ENCODE peak calls at places on chromosomes 6 and 20, in five cellular contexts. M is H9; P is uterus; Z is Peyer's patch; L is CD4-positive, CD25-positive, alpha-beta regulatory T cell. O is an unnamed sample.
A peak's percentile ranks its signal among the peaks of the same experiment; 100 is the strongest.

GRCh38 chr6:2745246-2745645 is 5.5 kb downstream of the MYLK4 start:
- DNase-seq in M (no peak), P (no peak), Z (no peak), L (no peak), O (no peak)

GRCh38 chr20:34213213-34213612 is 28.0 kb upstream of the ASIP start:
- DNase-seq in M (no peak), P (no peak), Z (no peak), L (no peak), O (no peak)

GRCh38 chr20:45775411-45775810 is 16.3 kb downstream of the WFDC3 start:
- DNase-seq in M (no peak), P (no peak), Z (no peak), L (no peak), O (no peak)

GRCh38 chr20:46355778-46356177 is 47.5 kb upstream of the CDH22 start:
- DNase-seq in M (no peak), P (no peak), Z (no peak), L (no peak), O (no peak)

GRCh38 chr6:73062837-73063236 is 162.5 kb downstream of the KHDC1L start:
- DNase-seq in M (no peak), P (no peak), Z (no peak), L (no peak), O (no peak)

GRCh38 chr6:32183483-32184083 is 470 bp downstream of the AGER start:
- DNase-seq in M (no peak), P (no peak), Z (no peak), L (no peak), O (no peak)

GRCh38 chr6:56087421-56087820 is 160.0 kb downstream of the COL21A1 start:
- DNase-seq in M (no peak), P (no peak), Z (no peak), L (no peak), O (no peak)

GRCh38 chr6:158706369-158706982 is 56.6 kb downstream of the SYTL3 start:
- DNase-seq in M (peak; percentile 78), P (peak; percentile 58), Z (peak; percentile 17), L (no peak), O (peak; percentile 58)

GRCh38 chr6:119672725-119673124 is 323.2 kb upstream of the MAN1A1 start:
- DNase-seq in M (peak; percentile 25), P (no peak), Z (no peak), L (no peak), O (no peak)

GRCh38 chr6:115545410-115545986 is 515.2 kb downstream of the FRK start:
- DNase-seq in M (peak; percentile 88), P (no peak), Z (no peak), L (no peak), O (no peak)

GRCh38 chr6:36368921-36369880 is 18.3 kb downstream of the ETV7 start:
- DNase-seq in M (no peak), P (no peak), Z (no peak), L (no peak), O (peak; percentile 72)

GRCh38 chr20:20076297-20077065 is 24.1 kb downstream of the CFAP61 start:
- DNase-seq in M (no peak), P (no peak), Z (no peak), L (no peak), O (peak; percentile 77)

GRCh38 chr6:142926494-142927273 is 18.3 kb downstream of the HIVEP2 start:
- DNase-seq in M (peak; percentile 54), P (peak; percentile 81), Z (peak; percentile 91), L (peak; percentile 86), O (peak; percentile 93)

GRCh38 chr20:45218133-45218532 is 3.0 kb upstream of the SEMG2 start:
- DNase-seq in M (no peak), P (no peak), Z (no peak), L (no peak), O (no peak)

GRCh38 chr20:22574545-22575086 is 9.8 kb downstream of the FOXA2 start:
- DNase-seq in M (no peak), P (no peak), Z (no peak), L (no peak), O (no peak)

GRCh38 chr6:137543114-137543513 is 48.9 kb upstream of the OLIG3 start:
- DNase-seq in M (no peak), P (no peak), Z (no peak), L (peak; percentile 52), O (no peak)

GRCh38 chr6:121523628-121524027 is 88.2 kb downstream of the GJA1 start:
- DNase-seq in M (no peak), P (no peak), Z (no peak), L (no peak), O (no peak)

GRCh38 chr6:32886674-32887383 is 32.8 kb downstream of the PSMB9 start:
- DNase-seq in M (no peak), P (no peak), Z (no peak), L (no peak), O (peak; percentile 27)

GRCh38 chr6:31940256-31940664 is 5.6 kb upstream of the CFB start:
- DNase-seq in M (no peak), P (no peak), Z (no peak), L (no peak), O (no peak)

GRCh38 chr6:107823047-107823557 is 1.0 kb downstream of the SCML4 start:
- DNase-seq in M (no peak), P (no peak), Z (peak; percentile 36), L (peak; percentile 66), O (no peak)

GRCh38 chr6:97630592-97630991 is 347.6 kb upstream of the MMS22L start:
- DNase-seq in M (no peak), P (no peak), Z (no peak), L (no peak), O (no peak)

GRCh38 chr6:39887692-39888450 is 46.4 kb downstream of the MOCS1 start:
- DNase-seq in M (no peak), P (peak; percentile 78), Z (no peak), L (no peak), O (peak; percentile 92)

GRCh38 chr20:57173041-57173440 is 93.4 kb downstream of the BMP7 start:
- DNase-seq in M (no peak), P (no peak), Z (no peak), L (no peak), O (no peak)

DNA sequence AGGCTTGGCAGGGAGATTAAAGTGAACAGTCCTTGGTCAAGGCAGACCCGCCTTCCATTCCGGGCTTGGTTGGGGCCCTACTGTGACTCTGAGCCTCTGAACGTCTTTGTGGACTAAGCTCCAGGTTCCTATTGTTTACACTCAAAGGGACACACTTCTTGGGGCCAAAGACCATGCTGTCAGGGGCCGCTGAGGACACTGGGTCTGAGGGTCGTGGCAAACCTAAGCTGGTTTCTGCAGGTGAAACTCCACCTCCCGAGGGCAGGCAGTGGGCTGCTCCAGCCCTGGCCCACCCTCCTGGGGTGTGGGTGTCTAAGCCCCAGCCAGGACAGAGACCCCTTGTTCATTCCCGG is 43.1 kb downstream of the DSTN start:
- DNase-seq in M (no peak), P (no peak), Z (no peak), L (no peak), O (no peak)
- H3K4me1 ChIP-seq in M (no peaks in the 10 kb centered on the region), P (peaks cover 30% of the 10 kb centered on the region), Z (no peaks in the 10 kb centered on the region), L (peaks cover 37% of the 10 kb centered on the region), O (peaks cover 6% of the 10 kb centered on the region)

DNA sequence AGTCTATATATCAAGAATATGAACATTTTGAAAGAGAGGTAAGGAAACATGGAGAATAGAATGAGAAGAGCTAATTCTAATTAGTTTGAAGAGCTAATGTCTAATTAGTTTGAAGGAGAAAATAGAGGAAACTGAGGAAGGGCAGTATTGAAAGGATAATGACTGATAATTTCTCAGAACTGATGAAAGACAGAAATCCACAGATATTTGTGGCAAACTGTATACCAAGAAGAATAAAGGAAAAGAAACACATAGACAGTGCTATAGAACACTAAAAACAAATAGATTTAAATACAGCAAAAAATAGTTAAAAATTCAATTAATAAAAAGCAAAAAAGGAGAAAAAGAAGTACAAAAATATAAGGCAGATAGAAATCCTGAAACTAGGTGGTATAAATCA is 354.4 kb downstream of the QKI start:
- DNase-seq in M (no peak), P (no peak), Z (no peak), L (no peak), O (no peak)
- H3K27ac ChIP-seq in M (no peak overlapping the region), P (no peak overlapping the region), Z (no peak overlapping the region), L (no peak overlapping the region), O (no peak overlapping the region)

GRCh38 chr6:112199001-112199403 is 55.4 kb downstream of the LAMA4 start:
- DNase-seq in M (peak; percentile 38), P (no peak), Z (no peak), L (no peak), O (no peak)

GRCh38 chr6:112203577-112204349 is 50.6 kb downstream of the LAMA4 start:
- DNase-seq in M (no peak), P (no peak), Z (no peak), L (no peak), O (no peak)

GRCh38 chr6:112204350-112204706 is 50.0 kb downstream of the LAMA4 start:
- DNase-seq in M (no peak), P (no peak), Z (no peak), L (no peak), O (no peak)

GRCh38 chr6:112205521-112206458 is 48.6 kb downstream of the LAMA4 start:
- DNase-seq in M (no peak), P (no peak), Z (no peak), L (no peak), O (no peak)

GRCh38 chr6:112202639-112203341 is 51.6 kb downstream of the LAMA4 start:
- DNase-seq in M (no peak), P (no peak), Z (no peak), L (no peak), O (no peak)
- H3K4me1 ChIP-seq in M (peaks cover 16% of the 10 kb centered on the region), P (peaks cover 7% of the 10 kb centered on the region), Z (no peaks in the 10 kb centered on the region), L (no peaks in the 10 kb centered on the region), O (no peaks in the 10 kb centered on the region)

DNA sequence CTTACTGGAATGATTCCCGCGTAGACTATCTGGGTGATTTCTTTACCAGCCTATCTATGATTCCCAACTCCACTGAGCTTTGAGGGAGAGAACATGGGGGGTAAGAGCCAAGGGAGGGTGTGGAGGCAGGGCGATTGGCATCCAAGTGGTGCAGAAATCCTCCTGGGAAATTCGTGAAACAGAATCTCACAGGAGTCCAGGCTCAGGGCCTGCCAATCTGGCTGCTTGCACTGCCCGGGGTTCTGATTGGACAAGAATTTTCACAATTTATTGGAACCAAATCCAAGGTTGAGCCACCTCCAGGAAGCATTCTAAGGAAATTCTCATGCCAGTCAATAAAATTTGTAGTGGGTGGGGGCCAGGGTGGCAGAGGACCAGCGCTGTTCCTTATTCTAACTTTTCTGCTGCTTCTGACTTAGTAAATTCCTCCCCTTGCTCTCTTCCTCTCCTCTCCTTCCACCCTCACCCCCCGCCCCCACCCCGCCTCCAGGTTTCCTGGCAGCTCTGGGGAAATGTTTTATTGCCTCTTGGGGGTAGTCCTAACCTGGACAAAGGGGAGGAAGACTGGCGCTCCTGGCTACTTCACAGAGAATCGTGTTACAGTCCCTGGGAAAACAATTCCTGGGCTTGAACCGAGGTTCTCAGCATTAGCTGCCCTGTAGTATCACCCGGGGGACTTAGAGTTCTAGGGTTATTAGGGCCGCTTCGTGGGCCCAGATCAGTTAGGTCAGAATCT is 3.1 kb downstream of the BMP6 start:
- DNase-seq in M (peak; percentile 38), P (no peak), Z (no peak), L (no peak), O (no peak)
- H3K27ac ChIP-seq in M (no peak overlapping the region), P (no peak overlapping the region), Z (no peak overlapping the region), L (no peak overlapping the region), O (no peak overlapping the region)

GRCh38 chr6:168908166-168908565 is 345.5 kb downstream of the THBS2 start:
- DNase-seq in M (no peak), P (no peak), Z (no peak), L (no peak), O (no peak)
- H3K4me1 ChIP-seq in M (no peaks in the 10 kb centered on the region), P (no peaks in the 10 kb centered on the region), Z (no peaks in the 10 kb centered on the region), L (no peaks in the 10 kb centered on the region), O (no peaks in the 10 kb centered on the region)